ENCODE peak calls at places on chromosomes 5 and 9, in four cellular contexts. U is tibial nerve, B is A549, G is body of pancreas. Z is an unnamed sample.

GRCh38 chr9:105308448-105309412 is 64.3 kb downstream of the SLC44A1 start:
- DNase-seq in B (no peak), U (no peak), G (no peak), Z (no peak)

GRCh38 chr5:106121972-106122605 is 1548.6 kb downstream of the EFNA5 start:
- DNase-seq in G (peak; percentile 25), U (no peak), B (peak; percentile 28), Z (peak; percentile 41)

GRCh38 chr5:107542831-107543231 is 127.9 kb downstream of the EFNA5 start:
- DNase-seq in B (peak; percentile 74), G (peak; percentile 84), U (peak; percentile 77), Z (no peak)

GRCh38 chr5:6220346-6221088 is 157.8 kb downstream of the MED10 start:
- DNase-seq in B (no peak), U (no peak), G (no peak), Z (no peak)

GRCh38 chr9:134293576-134294227 is 32.6 kb upstream of the RXRA start:
- DNase-seq in G (no peak), B (no peak), U (no peak), Z (no peak)

GRCh38 chr5:132747693-132748440 is 641 bp downstream of the CCNI2 start:
- DNase-seq in B (no peak), G (peak; percentile 38), U (no peak), Z (peak; percentile 61)

GRCh38 chr5:68374770-68375518 is 159.4 kb downstream of the PIK3R1 start:
- DNase-seq in U (no peak), G (no peak), B (no peak), Z (peak; percentile 38)

GRCh38 chr5:170333161-170333909 is 35.8 kb upstream of the LCP2 start:
- DNase-seq in G (no peak), U (no peak), B (no peak), Z (peak; percentile 77)

GRCh38 chr9:34588671-34589370 is 703 bp downstream of the CNTFR start:
- DNase-seq in B (no peak), U (no peak), G (no peak), Z (no peak)

GRCh38 chr9:31916591-31917223 is 467.7 kb upstream of the ACO1 start:
- DNase-seq in B (no peak), U (no peak), G (no peak), Z (peak; percentile 13)

GRCh38 chr9:94624621-94625020 is 14.7 kb downstream of the FBP1 start:
- DNase-seq in G (no peak), B (no peak), U (no peak), Z (no peak)

GRCh38 chr5:31113101-31113500 is 80.4 kb upstream of the CDH6 start:
- DNase-seq in G (no peak), B (no peak), U (no peak), Z (no peak)

GRCh38 chr5:128667148-128667547 is 129.1 kb upstream of the FBN2 start:
- DNase-seq in G (no peak), B (no peak), U (no peak), Z (peak; percentile 12)

GRCh38 chr5:146188358-146188757 is 5.9 kb upstream of the LARS1 start:
- DNase-seq in U (no peak), B (no peak), G (no peak), Z (no peak)

GRCh38 chr9:34982352-34982751 is 7.2 kb upstream of the DNAJB5 start:
- DNase-seq in B (no peak), G (no peak), U (no peak), Z (no peak)

GRCh38 chr5:171715551-171715950 is 70.1 kb upstream of the SMIM23 start:
- DNase-seq in U (no peak), G (no peak), B (no peak), Z (no peak)

GRCh38 chr5:32989815-32990214 is 278.7 kb downstream of the NPR3 start:
- DNase-seq in U (no peak), B (no peak), G (no peak), Z (no peak)

GRCh38 chr5:15933481-15934207 is 245.9 kb downstream of the MARCHF11 start:
- DNase-seq in B (no peak), U (no peak), G (no peak), Z (no peak)

GRCh38 chr9:106874657-106875056 is 11.7 kb downstream of the ZNF462 start:
- DNase-seq in B (no peak), G (no peak), U (no peak), Z (no peak)

GRCh38 chr9:86756576-86757381 is 190.5 kb downstream of the GAS1 start:
- DNase-seq in G (no peak), U (no peak), B (no peak), Z (no peak)

GRCh38 chr9:22452415-22453010 is 5.9 kb downstream of the DMRTA1 start:
- DNase-seq in B (peak; percentile 6), G (peak; percentile 43), U (peak; percentile 67), Z (peak; percentile 41)

GRCh38 chr9:118364266-118365075 is 660.3 kb downstream of the TLR4 start:
- DNase-seq in G (no peak), U (no peak), B (no peak), Z (peak; percentile 4)

GRCh38 chr5:55063899-55064298 is 38.5 kb upstream of the GZMA start:
- DNase-seq in U (no peak), G (no peak), B (no peak), Z (no peak)

GRCh38 chr5:141968914-141969608 is at the start of gene RNF14:
- DNase-seq in G (peak; percentile 94), U (peak; percentile 81), B (peak; percentile 86), Z (peak; percentile 98)

GRCh38 chr9:115671911-115672310 is 481.7 kb upstream of the PAPPA start:
- DNase-seq in G (no peak), U (no peak), B (no peak), Z (no peak)

GRCh38 chr9:123357748-123358059 is 1.7 kb downstream of the CRB2 start:
- DNase-seq in B (no peak), G (no peak), U (no peak), Z (no peak)

GRCh38 chr5:72366324-72366976 is 46.3 kb downstream of the PTCD2 start:
- DNase-seq in G (peak; percentile 77), U (peak; percentile 88), B (peak; percentile 52), Z (peak; percentile 85)

GRCh38 chr5:74122979-74123575 is 497.1 kb downstream of the ARHGEF28 start:
- DNase-seq in B (no peak), U (no peak), G (no peak), Z (no peak)

GRCh38 chr5:119383008-119383407 is 27.2 kb downstream of the TNFAIP8 start:
- DNase-seq in G (no peak), B (no peak), U (no peak), Z (no peak)

GRCh38 chr9:100498592-100498991 is 25.6 kb downstream of the TMEFF1 start:
- DNase-seq in B (no peak), U (no peak), G (no peak), Z (no peak)

GRCh38 chr5:142455856-142456255 is 131.0 kb upstream of the SPRY4 start:
- DNase-seq in U (no peak), B (no peak), G (no peak), Z (no peak)

GRCh38 chr9:99699386-99699785 is 122.3 kb upstream of the NR4A3 start:
- DNase-seq in B (no peak), G (no peak), U (no peak), Z (no peak)

GRCh38 chr9:36798350-36799065 is 225.8 kb downstream of the MELK start:
- DNase-seq in U (no peak), G (no peak), B (peak; percentile 76), Z (peak; percentile 62)

GRCh38 chr9:7104625-7105024 is 346.9 kb downstream of the KDM4C start:
- DNase-seq in U (no peak), G (no peak), B (no peak), Z (no peak)

GRCh38 chr5:80125962-80126480 is 90.9 kb downstream of the THBS4 start:
- DNase-seq in G (no peak), B (no peak), U (peak; percentile 47), Z (peak; percentile 82)

GRCh38 chr9:107707419-107707837 is 217.9 kb upstream of the KLF4 start:
- DNase-seq in G (no peak), U (no peak), B (peak; percentile 17), Z (no peak)

GRCh38 chr5:43041131-43041668 is 1.1 kb upstream of the ANXA2R start:
- DNase-seq in U (no peak), G (no peak), B (no peak), Z (peak; percentile 63)

GRCh38 chr5:144196612-144197011 is 25.9 kb downstream of the KCTD16 start:
- DNase-seq in G (no peak), B (no peak), U (no peak), Z (no peak)
- TF ChIP-seq CTCF in G (no peak), B (no peak), U (no peak), Z (peak; percentile 9)

GRCh38 chr9:113966394-113966793 is 90.3 kb downstream of the ZNF618 start:
- DNase-seq in G (peak; percentile 74), B (no peak), U (no peak), Z (no peak)
- H3K4me3 ChIP-seq in G (no peak overlapping the region), B (no peak overlapping the region), U (no peak overlapping the region), Z (no peak overlapping the region)

GRCh38 chr5:38189031-38189632 is 69.2 kb upstream of the EGFLAM start:
- DNase-seq in G (no peak), U (no peak), B (no peak), Z (no peak)
- TF ChIP-seq CTCF in G (no peak), U (no peak), B (no peak), Z (no peak)

GRCh38 chr5:180825768-180826525 is 23.3 kb upstream of the MGAT1 start:
- DNase-seq in G (peak; percentile 95), U (peak; percentile 71), B (no peak), Z (no peak)

GRCh38 chr5:180830253-180831138 is 27.9 kb upstream of the MGAT1 start:
- DNase-seq in G (peak; percentile 81), B (peak; percentile 56), U (no peak), Z (peak; percentile 87)

GRCh38 chr5:180832638-180833068 is 28.4 kb downstream of the ZFP62 start:
- DNase-seq in U (no peak), G (no peak), B (no peak), Z (peak; percentile 86)

GRCh38 chr5:180831139-180832080 is 28.8 kb upstream of the MGAT1 start:
- DNase-seq in U (peak; percentile 72), G (peak; percentile 89), B (peak; percentile 90), Z (peak; percentile 90)

GRCh38 chr5:180829711-180830110 is 27.1 kb upstream of the MGAT1 start:
- DNase-seq in G (no peak), B (no peak), U (no peak), Z (no peak)
- H3K4me3 ChIP-seq in G (no peak overlapping the region), B (peak overlapping the region; percentile 66), U (peak overlapping the region; percentile 88), Z (peak overlapping the region; percentile 63)

GRCh38 chr5:144467795-144468194 is 297.1 kb downstream of the KCTD16 start:
- DNase-seq in B (peak; percentile 9), U (peak; percentile 6), G (peak; percentile 50), Z (no peak)
- TF ChIP-seq CTCF in B (peak; percentile 42), U (peak; percentile 39), G (peak; percentile 60), Z (peak; percentile 13)

GRCh38 chr5:2522372-2522771 is 229.1 kb downstream of the IRX2 start:
- DNase-seq in G (no peak), U (no peak), B (no peak), Z (no peak)
- H3K4me3 ChIP-seq in G (no peak overlapping the region), U (no peak overlapping the region), B (no peak overlapping the region), Z (no peak overlapping the region)

DNA sequence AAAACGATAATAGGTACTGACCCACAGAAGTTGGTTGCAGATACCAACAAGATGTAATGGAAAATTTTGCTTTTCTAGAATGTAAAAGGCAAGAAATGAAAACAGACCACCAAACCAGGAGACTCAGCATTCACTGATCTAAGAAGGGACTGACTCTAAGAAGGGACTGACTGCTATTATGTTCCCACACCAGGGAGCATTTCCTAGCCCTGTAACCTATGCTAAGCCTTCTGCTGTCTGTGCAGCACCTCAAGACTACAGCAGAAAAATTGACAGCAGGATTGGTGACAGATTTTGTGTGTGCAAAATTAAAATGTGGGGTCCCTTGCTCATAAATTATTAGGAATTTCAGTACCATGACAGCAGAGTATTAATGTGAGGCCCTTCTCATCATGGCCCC is 154.8 kb downstream of the GABRB2 start:
- DNase-seq in U (no peak), B (no peak), G (no peak), Z (no peak)
- TF ChIP-seq CTCF in U (no peak), B (no peak), G (no peak), Z (no peak)

Z was measured in GM12865.